ENCODE peak calls at places on chromosomes 12 and 14, in nine cellular contexts. O, V, M, W, X, L, F, G and P are unnamed samples.
A peak's percentile ranks its signal among the peaks of the same experiment; 100 is the strongest.

GRCh38 chr14:97813556-97813955 is 1016.4 kb downstream of the VRK1 start:
- DNase-seq in W (no peak), X (no peak), V (no peak), L (no peak), M (no peak), O (no peak), G (no peak), F (no peak), P (no peak)

GRCh38 chr12:84619053-84619452 is 293.5 kb downstream of the SLC6A15 start:
- DNase-seq in M (no peak), L (no peak), G (no peak), W (no peak), F (peak; percentile 3), X (no peak), O (no peak), V (no peak), P (no peak)

GRCh38 chr14:48925184-48925583 is 661.0 kb downstream of the RPS29 start:
- DNase-seq in V (no peak), L (no peak), X (no peak), G (no peak), F (no peak), M (no peak), O (no peak), W (no peak), P (no peak)

GRCh38 chr12:123363385-123363742 is 1.3 kb downstream of the SBNO1 start:
- DNase-seq in W (no peak), L (no peak), V (peak; percentile 35), X (no peak), G (peak; percentile 23), O (no peak), F (peak; percentile 20), M (no peak), P (no peak)

GRCh38 chr12:6538420-6539275 is 4.3 kb downstream of the GAPDH start:
- DNase-seq in G (peak; percentile 60), V (peak; percentile 33), F (no peak), O (no peak), W (no peak), M (no peak), X (no peak), L (no peak), P (no peak)

GRCh38 chr12:56137853-56138571 is 9.9 kb downstream of the ESYT1 start:
- DNase-seq in F (no peak), X (no peak), L (no peak), M (no peak), G (no peak), W (no peak), V (no peak), O (no peak), P (no peak)

GRCh38 chr12:113552760-113553159 is 81.1 kb upstream of the LHX5 start:
- DNase-seq in O (no peak), F (no peak), V (no peak), G (no peak), M (no peak), W (no peak), L (no peak), X (no peak), P (no peak)

GRCh38 chr14:68966872-68967301 is 12.2 kb downstream of the ACTN1 start:
- DNase-seq in O (no peak), V (no peak), M (no peak), X (no peak), F (no peak), G (no peak), L (no peak), W (peak; percentile 46), P (no peak)

GRCh38 chr12:6224550-6224949 is 24.4 kb downstream of the CD9 start:
- DNase-seq in X (no peak), W (no peak), V (no peak), G (no peak), M (no peak), L (no peak), O (no peak), F (no peak), P (no peak)